ENCODE peak calls at places on chromosomes 12 and 14, in six cellular contexts. H is mucosa of descending colon, E is lung, R is neural progenitor cell, O is HepG2, Z is esophagus squamous epithelium. J is an unnamed sample.

GRCh38 chr14:49946320-49947141 is 53.6 kb downstream of the ARF6 start:
- DNase-seq in E (no peak), R (no peak), Z (no peak), O (peak; percentile 32), H (no peak), J (no peak)

GRCh38 chr12:106305376-106305775 is 2.8 kb downstream of the TCP11L2 start:
- DNase-seq in E (no peak), O (no peak), R (peak; percentile 11), Z (no peak), H (no peak), J (no peak)

GRCh38 chr12:109467978-109468676 is 9.0 kb downstream of the KCTD10 start:
- DNase-seq in O (no peak), Z (no peak), R (no peak), E (no peak), H (peak; percentile 64), J (peak; percentile 36)

GRCh38 chr14:105378873-105379685 is 19.3 kb upstream of the TEX22 start:
- DNase-seq in O (no peak), E (no peak), R (no peak), H (peak; percentile 34), Z (no peak), J (no peak)

GRCh38 chr14:88798161-88798560 is 5.4 kb upstream of the EML5 start:
- DNase-seq in H (no peak), Z (no peak), R (no peak), E (no peak), O (no peak), J (no peak)

GRCh38 chr12:552466-552865 is 92.7 kb downstream of the B4GALNT3 start:
- DNase-seq in R (no peak), H (no peak), Z (no peak), E (no peak), O (no peak), J (no peak)

GRCh38 chr12:108495054-108495453 is 20.0 kb upstream of the FICD start:
- DNase-seq in O (peak; percentile 18), H (no peak), E (no peak), Z (no peak), R (peak; percentile 66), J (peak; percentile 49)

GRCh38 chr12:66647034-66647691 is 31.7 kb downstream of the GRIP1 start:
- DNase-seq in Z (no peak), R (no peak), E (no peak), O (no peak), H (no peak), J (no peak)

GRCh38 chr12:40614923-40615322 is 77.3 kb upstream of the CNTN1 start:
- DNase-seq in O (no peak), R (no peak), H (no peak), Z (no peak), E (no peak), J (no peak)

GRCh38 chr14:75542585-75543091 is 20.4 kb downstream of the BATF start:
- DNase-seq in H (peak; percentile 83), O (no peak), R (no peak), E (peak; percentile 85), Z (peak; percentile 26), J (peak; percentile 25)

GRCh38 chr12:57726151-57726883 is 12.2 kb downstream of the AGAP2 start:
- DNase-seq in E (peak; percentile 76), O (peak; percentile 71), H (peak; percentile 88), Z (peak; percentile 21), R (peak; percentile 93), J (peak; percentile 87)

GRCh38 chr14:49249022-49249421 is 337.2 kb downstream of the RPS29 start:
- DNase-seq in O (no peak), H (no peak), R (no peak), Z (no peak), E (no peak), J (no peak)

GRCh38 chr14:79967001-79967400 is 244.3 kb downstream of the DIO2 start:
- DNase-seq in R (no peak), O (no peak), E (no peak), H (no peak), Z (no peak), J (no peak)

GRCh38 chr12:64747681-64748080 is 11.5 kb downstream of the GNS start:
- DNase-seq in O (no peak), R (no peak), Z (no peak), H (no peak), E (no peak), J (peak; percentile 21)

GRCh38 chr14:42013560-42013959 is 406.9 kb downstream of the LRFN5 start:
- DNase-seq in R (no peak), E (no peak), O (no peak), H (no peak), Z (no peak), J (no peak)

GRCh38 chr12:9091933-9092598 is 23.7 kb downstream of the A2M start:
- DNase-seq in O (no peak), H (no peak), Z (no peak), E (no peak), R (no peak), J (no peak)

GRCh38 chr14:64324461-64325255 is 30.5 kb upstream of the ESR2 start:
- DNase-seq in Z (no peak), E (no peak), O (no peak), H (no peak), R (no peak), J (no peak)

GRCh38 chr12:121448771-121449315 is 48.9 kb downstream of the RNF34 start:
- DNase-seq in E (no peak), Z (no peak), O (no peak), H (no peak), R (no peak), J (no peak)

GRCh38 chr12:57476993-57477709 is 2.5 kb downstream of the ARHGAP9 start:
- DNase-seq in Z (no peak), R (no peak), O (no peak), E (no peak), H (no peak), J (no peak)

GRCh38 chr12:83040339-83040738 is 353.6 kb downstream of the TMTC2 start:
- DNase-seq in E (no peak), R (no peak), O (no peak), Z (no peak), H (no peak), J (peak; percentile 11)

GRCh38 chr12:108622425-108622824 is 11.3 kb downstream of the SELPLG start:
- DNase-seq in Z (no peak), R (peak; percentile 63), E (no peak), O (peak; percentile 49), H (peak; percentile 40), J (peak; percentile 82)

GRCh38 chr12:95096852-95097251 is 23.4 kb upstream of the NR2C1 start:
- DNase-seq in R (no peak), E (no peak), Z (no peak), O (no peak), H (no peak), J (peak; percentile 71)

GRCh38 chr12:64566122-64566521 is 44.2 kb upstream of the RASSF3 start:
- DNase-seq in E (no peak), Z (no peak), H (no peak), O (no peak), R (no peak), J (no peak)

GRCh38 chr14:70827366-70828151 is 18.2 kb upstream of the MAP3K9 start:
- DNase-seq in Z (no peak), H (no peak), O (peak; percentile 41), R (no peak), E (no peak), J (no peak)

GRCh38 chr12:25495336-25496097 is 57.6 kb downstream of the LMNTD1 start:
- DNase-seq in O (peak; percentile 41), H (no peak), Z (no peak), R (no peak), E (no peak), J (peak; percentile 63)

GRCh38 chr12:98985156-98985555 is 340.1 kb downstream of the APAF1 start:
- DNase-seq in O (no peak), E (no peak), R (no peak), Z (no peak), H (no peak), J (no peak)

GRCh38 chr14:22386924-22387775 is 201.9 kb downstream of the DAD1 start:
- DNase-seq in E (peak; percentile 76), Z (no peak), R (peak; percentile 91), H (no peak), O (peak; percentile 88), J (peak; percentile 88)
- H3K4me1 ChIP-seq in E (no peaks in the 10 kb centered on the region), Z (peaks cover 13% of the 10 kb centered on the region), R (peaks cover 8% of the 10 kb centered on the region), H (peaks cover 12% of the 10 kb centered on the region), O (no peaks in the 10 kb centered on the region), J (no peaks in the 10 kb centered on the region)

GRCh38 chr12:47214771-47215170 is 135.0 kb upstream of the AMIGO2 start:
- DNase-seq in H (no peak), E (no peak), Z (no peak), O (no peak), R (no peak), J (no peak)

GRCh38 chr12:47210776-47211175 is 131.0 kb upstream of the AMIGO2 start:
- DNase-seq in Z (no peak), R (no peak), E (no peak), O (no peak), H (no peak), J (no peak)

GRCh38 chr12:47212701-47213039 is 132.9 kb upstream of the AMIGO2 start:
- DNase-seq in R (no peak), H (no peak), Z (no peak), E (no peak), O (no peak), J (no peak)

GRCh38 chr12:47216150-47216677 is 136.5 kb upstream of the AMIGO2 start:
- DNase-seq in E (peak; percentile 45), Z (no peak), H (peak; percentile 70), O (no peak), R (no peak), J (no peak)

DNA sequence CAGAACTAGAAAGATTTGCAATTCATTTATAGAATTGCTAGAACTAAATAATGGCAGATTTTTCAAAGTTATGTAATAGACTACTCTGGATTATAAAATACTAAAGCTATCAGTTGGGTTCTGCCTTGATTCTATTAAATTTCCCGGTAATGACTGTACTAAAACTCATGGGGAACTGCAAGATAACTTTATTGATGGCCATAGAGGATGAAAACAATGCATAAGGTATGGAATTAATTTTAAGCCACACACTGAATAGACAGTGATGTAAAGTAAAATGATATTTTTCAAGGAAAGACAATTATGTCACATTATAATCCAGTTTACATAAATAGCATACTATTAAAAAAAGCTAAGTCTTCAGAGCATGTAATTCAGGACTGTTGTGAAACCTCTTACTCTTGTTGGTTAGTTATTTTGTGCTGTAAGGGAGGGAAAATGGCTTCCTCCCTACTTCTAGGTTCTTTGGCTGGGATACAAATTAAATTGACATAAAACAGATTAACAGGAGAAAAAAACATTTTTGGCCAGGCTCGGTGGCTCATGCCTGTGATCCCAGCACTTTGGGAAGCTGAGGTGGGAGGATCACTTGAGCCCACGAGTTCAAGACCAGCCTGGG is 134.4 kb upstream of the AMIGO2 start:
- DNase-seq in R (no peak), Z (no peak), O (no peak), E (no peak), H (no peak), J (no peak)
- H3K4me1 ChIP-seq in R (no peaks in the 10 kb centered on the region), Z (peaks cover 7% of the 10 kb centered on the region), O (peaks cover under 1% of the 10 kb centered on the region), E (no peaks in the 10 kb centered on the region), H (no peaks in the 10 kb centered on the region), J (no peaks in the 10 kb centered on the region)

GRCh38 chr12:131794573-131794972 is 33.6 kb upstream of the MMP17 start:
- DNase-seq in Z (no peak), H (no peak), E (no peak), R (no peak), O (no peak), J (no peak)
- H3K4me1 ChIP-seq in Z (peaks cover 7% of the 10 kb centered on the region), H (no peaks in the 10 kb centered on the region), E (no peaks in the 10 kb centered on the region), R (peaks cover 16% of the 10 kb centered on the region), O (no peaks in the 10 kb centered on the region), J (no peaks in the 10 kb centered on the region)

DNA sequence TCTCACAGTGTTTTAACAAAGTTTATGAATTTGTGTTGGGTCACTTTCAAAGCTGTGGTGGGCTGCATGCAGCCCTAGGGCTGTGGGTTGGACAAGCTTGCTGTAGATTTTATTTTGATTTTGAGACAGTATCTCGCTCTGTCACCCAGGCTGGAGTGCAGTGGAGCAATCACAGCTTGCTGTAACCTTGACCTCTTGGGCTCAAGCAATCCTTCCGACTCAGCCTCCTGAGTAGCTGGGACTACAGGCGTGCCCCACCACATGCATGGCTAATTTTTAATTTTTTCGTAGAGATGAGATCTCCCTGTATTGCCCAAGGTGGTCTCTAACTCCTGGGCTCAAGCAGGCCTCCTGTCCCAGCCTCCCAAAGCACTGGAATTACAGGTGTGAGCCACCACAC is 5.4 kb downstream of the MARK3 start:
- DNase-seq in E (no peak), Z (no peak), O (no peak), R (no peak), H (no peak), J (no peak)
- H3K4me1 ChIP-seq in E (peaks cover 2% of the 10 kb centered on the region), Z (peaks cover 57% of the 10 kb centered on the region), O (peaks cover 63% of the 10 kb centered on the region), R (peaks cover 9% of the 10 kb centered on the region), H (peaks cover 40% of the 10 kb centered on the region), J (peaks cover 36% of the 10 kb centered on the region)